ENCODE peak calls at places on chromosomes 7 and 10, in seven cellular contexts. S, L, C, G, A, H and K are unnamed samples.

GRCh38 chr10:127755758-127756157 is 18.8 kb downstream of the FOXI2 start:
- DNase-seq in S (no peak), L (no peak), C (no peak), G (no peak), A (no peak), H (no peak), K (no peak)

GRCh38 chr10:33484787-33485186 is 150.3 kb upstream of the NRP1 start:
- DNase-seq in S (no peak), L (no peak), C (no peak), G (no peak), A (no peak), H (no peak), K (no peak)

GRCh38 chr7:124738639-124739038 is 27.0 kb downstream of the GPR37 start:
- DNase-seq in S (no peak), L (no peak), C (no peak), G (no peak), A (no peak), H (no peak), K (no peak)

GRCh38 chr10:30387646-30388243 is 38.7 kb upstream of the MTPAP start:
- DNase-seq in S (no peak), L (no peak), C (no peak), G (no peak), A (no peak), H (no peak), K (peak; percentile 18)

GRCh38 chr7:15113752-15114151 is 211.2 kb upstream of the DGKB start:
- DNase-seq in S (no peak), L (no peak), C (no peak), G (no peak), A (no peak), H (no peak), K (no peak)

GRCh38 chr10:94361161-94361794 is 1.5 kb downstream of the NOC3L start:
- DNase-seq in S (peak; percentile 13), L (no peak), C (no peak), G (no peak), A (no peak), H (no peak), K (no peak)

GRCh38 chr10:2130906-2131305 is 393.6 kb upstream of the ADARB2 start:
- DNase-seq in S (no peak), L (no peak), C (no peak), G (no peak), A (no peak), H (no peak), K (no peak)

GRCh38 chr7:45580053-45580872 is 6.1 kb downstream of the ADCY1 start:
- DNase-seq in S (no peak), L (no peak), C (no peak), G (no peak), A (no peak), H (peak; percentile 36), K (peak; percentile 51)

GRCh38 chr10:6168059-6168458 is 34.7 kb upstream of the PFKFB3 start:
- DNase-seq in S (no peak), L (no peak), C (no peak), G (no peak), A (no peak), H (no peak), K (no peak)

GRCh38 chr10:93152136-93152535 is 78.4 kb downstream of the CYP26A1 start:
- DNase-seq in S (no peak), L (no peak), C (no peak), G (peak; percentile 44), A (no peak), H (no peak), K (no peak)

GRCh38 chr10:132248455-132249231 is 59.1 kb downstream of the STK32C start:
- DNase-seq in S (peak; percentile 49), L (peak; percentile 92), C (no peak), G (peak; percentile 59), A (peak; percentile 2), H (peak; percentile 44), K (peak; percentile 96)

GRCh38 chr10:26214004-26214403 is 2.6 kb upstream of the GAD2 start:
- DNase-seq in S (no peak), L (no peak), C (no peak), G (no peak), A (peak; percentile 88), H (peak; percentile 97), K (no peak)

GRCh38 chr10:35726850-35727249 is 84.8 kb upstream of the FZD8 start:
- DNase-seq in S (no peak), L (no peak), C (no peak), G (no peak), A (no peak), H (no peak), K (no peak)

GRCh38 chr7:2800923-2801682 is 43.0 kb downstream of the GNA12 start:
- DNase-seq in S (no peak), L (no peak), C (no peak), G (no peak), A (no peak), H (no peak), K (no peak)

GRCh38 chr7:80379034-80379433 is 132.8 kb downstream of the GNAT3 start:
- DNase-seq in S (no peak), L (no peak), C (no peak), G (peak; percentile 68), A (peak; percentile 49), H (no peak), K (no peak)

GRCh38 chr10:97771055-97771811 is 566 bp downstream of the SFRP5 start:
- DNase-seq in S (no peak), L (no peak), C (peak; percentile 18), G (no peak), A (no peak), H (no peak), K (no peak)

GRCh38 chr7:91634485-91635177 is 245.9 kb downstream of the MTERF1 start:
- DNase-seq in S (no peak), L (no peak), C (no peak), G (no peak), A (peak; percentile 99), H (peak; percentile 75), K (no peak)